ENCODE peak calls at places on chromosomes 6 and 20, in seven cellular contexts. B is HCEC 1CT, G is amygdala, V is astrocyte of the spinal cord, C is mucosa of descending colon, A is prostate gland, Y is NCI-H1105. L is an unnamed sample.

GRCh38 chr20:17688965-17689364 is 6.9 kb upstream of the RRBP1 start:
- DNase-seq in A (no peak), V (no peak), Y (no peak), C (no peak), G (no peak), B (no peak), L (no peak)

GRCh38 chr6:72579865-72580264 is 42.0 kb upstream of the KCNQ5 start:
- DNase-seq in Y (no peak), C (no peak), V (no peak), A (no peak), G (no peak), B (peak), L (no peak)

GRCh38 chr6:13573669-13574110 is 711 bp upstream of the SIRT5 start:
- DNase-seq in V (peak), B (peak), A (peak), Y (no peak), C (peak), G (peak), L (peak)

GRCh38 chr6:14863896-14864850 is 381.7 kb upstream of the JARID2 start:
- DNase-seq in B (no peak), A (no peak), Y (no peak), V (no peak), G (no peak), C (no peak), L (peak)

GRCh38 chr6:40349092-40349491 is 238.1 kb downstream of the LRFN2 start:
- DNase-seq in C (no peak), A (peak), Y (no peak), V (no peak), G (no peak), B (no peak), L (no peak)

GRCh38 chr6:41374618-41375590 is 39.5 kb downstream of the NCR2 start:
- DNase-seq in G (no peak), Y (peak), A (no peak), B (no peak), C (no peak), V (no peak), L (peak)

GRCh38 chr20:36888880-36889516 is 13.1 kb downstream of the TLDC2 start:
- DNase-seq in C (no peak), Y (no peak), G (no peak), B (no peak), V (no peak), A (no peak), L (no peak)

GRCh38 chr20:36808317-36809257 is 35.0 kb upstream of the DSN1 start:
- DNase-seq in G (peak), B (peak), A (no peak), C (peak), V (peak), Y (no peak), L (peak)

GRCh38 chr6:117711369-117711768 is 36.1 kb downstream of the NUS1 start:
- DNase-seq in C (no peak), A (no peak), G (no peak), Y (no peak), V (no peak), B (no peak), L (no peak)

GRCh38 chr6:3085074-3085473 is 16.8 kb downstream of the RIPK1 start:
- DNase-seq in A (no peak), Y (no peak), C (no peak), B (no peak), V (no peak), G (no peak), L (no peak)

L was measured in ELF-1.